ENCODE peak calls at places on chromosomes 2 and 18, in nine cellular contexts. V, W, U, Y, P, A, N, H and Z are unnamed samples.

GRCh38 chr2:177243476-177243875 is 21.1 kb downstream of the NFE2L2 start:
- DNase-seq in V (no peak), W (no peak), U (no peak), Y (no peak), P (no peak), A (no peak), N (no peak), H (no peak), Z (no peak)

GRCh38 chr2:78290581-78291214 is 734.8 kb upstream of the REG3G start:
- DNase-seq in V (no peak), W (no peak), U (no peak), Y (no peak), P (no peak), A (no peak), N (no peak), H (no peak), Z (no peak)

GRCh38 chr2:200450288-200450687 is 59.6 kb downstream of the KCTD18 start:
- DNase-seq in V (no peak), W (no peak), U (no peak), Y (no peak), P (no peak), A (no peak), N (no peak), H (no peak), Z (no peak)

GRCh38 chr2:217980036-217980435 is 22.8 kb downstream of the TNS1 start:
- DNase-seq in V (no peak), W (peak), U (no peak), Y (no peak), P (no peak), A (peak), N (no peak), H (no peak), Z (no peak)

GRCh38 chr18:27413495-27414401 is 228.6 kb upstream of the CHST9 start:
- DNase-seq in V (no peak), W (no peak), U (no peak), Y (no peak), P (peak), A (peak), N (no peak), H (no peak), Z (no peak)

GRCh38 chr2:10135296-10136089 is 13.0 kb downstream of the RRM2 start:
- DNase-seq in V (no peak), W (no peak), U (no peak), Y (no peak), P (peak), A (no peak), N (no peak), H (no peak), Z (no peak)

GRCh38 chr2:152513681-152514080 is 178.7 kb downstream of the FMNL2 start:
- DNase-seq in V (no peak), W (peak), U (no peak), Y (no peak), P (peak), A (peak), N (no peak), H (peak), Z (no peak)

GRCh38 chr2:55441280-55441892 is 21.7 kb upstream of the CCDC88A start:
- DNase-seq in V (no peak), W (no peak), U (no peak), Y (no peak), P (no peak), A (no peak), N (no peak), H (no peak), Z (no peak)

GRCh38 chr18:72672364-72673151 is 128.4 kb upstream of the CBLN2 start:
- DNase-seq in V (no peak), W (no peak), U (peak), Y (no peak), P (peak), A (no peak), N (peak), H (peak), Z (peak)

GRCh38 chr2:66578067-66578852 is 143.3 kb downstream of the MEIS1 start:
- DNase-seq in V (no peak), W (peak), U (no peak), Y (no peak), P (peak), A (no peak), N (no peak), H (no peak), Z (no peak)

GRCh38 chr2:40087434-40087833 is 308.4 kb upstream of the THUMPD2 start:
- DNase-seq in V (no peak), W (no peak), U (no peak), Y (no peak), P (no peak), A (no peak), N (no peak), H (no peak), Z (no peak)

GRCh38 chr18:11497585-11497984 is 111.8 kb upstream of the SLC35G4 start:
- DNase-seq in V (no peak), W (no peak), U (no peak), Y (no peak), P (peak), A (no peak), N (no peak), H (no peak), Z (no peak)

GRCh38 chr18:79965119-79965902 is 868 bp downstream of the HSBP1L1 start:
- DNase-seq in V (no peak), W (no peak), U (peak), Y (no peak), P (peak), A (no peak), N (no peak), H (peak), Z (peak)

GRCh38 chr2:156329031-156329921 is 3.2 kb downstream of the NR4A2 start:
- DNase-seq in V (no peak), W (peak), U (no peak), Y (no peak), P (no peak), A (no peak), N (no peak), H (no peak), Z (peak)

GRCh38 chr18:23451491-23451890 is 1.6 kb upstream of the RIOK3 start:
- DNase-seq in V (no peak), W (no peak), U (peak), Y (no peak), P (no peak), A (no peak), N (no peak), H (no peak), Z (peak)

GRCh38 chr2:120762341-120763061 is 26.8 kb downstream of the GLI2 start:
- DNase-seq in V (no peak), W (no peak), U (no peak), Y (peak), P (no peak), A (peak), N (no peak), H (no peak), Z (no peak)

GRCh38 chr18:5521000-5521399 is 22.8 kb downstream of the EPB41L3 start:
- DNase-seq in V (no peak), W (no peak), U (no peak), Y (no peak), P (no peak), A (no peak), N (no peak), H (no peak), Z (no peak)

GRCh38 chr2:223123859-223124610 is 72.0 kb downstream of the KCNE4 start:
- DNase-seq in V (no peak), W (no peak), U (peak), Y (no peak), P (peak), A (no peak), N (no peak), H (no peak), Z (no peak)

GRCh38 chr18:25019086-25019860 is 332.7 kb downstream of the ZNF521 start:
- DNase-seq in V (no peak), W (no peak), U (no peak), Y (no peak), P (no peak), A (no peak), N (no peak), H (no peak), Z (no peak)

GRCh38 chr18:45353530-45353929 is 261.7 kb upstream of the SLC14A2 start:
- DNase-seq in V (no peak), W (no peak), U (no peak), Y (no peak), P (no peak), A (no peak), N (no peak), H (peak), Z (no peak)

GRCh38 chr2:173884403-173884802 is 80.8 kb downstream of the SP3 start:
- DNase-seq in V (peak), W (peak), U (peak), Y (no peak), P (peak), A (peak), N (peak), H (peak), Z (no peak)

GRCh38 chr18:36284671-36285295 is 12.7 kb upstream of the FHOD3 start:
- DNase-seq in V (no peak), W (no peak), U (peak), Y (no peak), P (peak), A (no peak), N (peak), H (peak), Z (peak)

GRCh38 chr2:135183822-135184221 is 131.7 kb downstream of the RAB3GAP1 start:
- DNase-seq in V (no peak), W (no peak), U (no peak), Y (no peak), P (peak), A (no peak), N (no peak), H (no peak), Z (no peak)

GRCh38 chr2:213279961-213280360 is 4.3 kb upstream of the SPAG16 start:
- DNase-seq in V (no peak), W (no peak), U (no peak), Y (no peak), P (no peak), A (no peak), N (no peak), H (no peak), Z (no peak)

GRCh38 chr2:240433973-240434727 is 1.3 kb upstream of the GPC1 start:
- DNase-seq in V (no peak), W (peak), U (no peak), Y (peak), P (peak), A (peak), N (no peak), H (peak), Z (no peak)

GRCh38 chr2:147621656-147622197 is 223.1 kb upstream of the ACVR2A start:
- DNase-seq in V (no peak), W (no peak), U (no peak), Y (no peak), P (no peak), A (no peak), N (no peak), H (no peak), Z (no peak)

GRCh38 chr2:237210763-237211162 is 125.1 kb downstream of the COPS8 start:
- DNase-seq in V (no peak), W (no peak), U (no peak), Y (no peak), P (no peak), A (no peak), N (no peak), H (no peak), Z (no peak)

GRCh38 chr2:233542507-233542906 is 24.1 kb downstream of the USP40 start:
- DNase-seq in V (no peak), W (peak), U (no peak), Y (no peak), P (peak), A (peak), N (no peak), H (no peak), Z (no peak)

GRCh38 chr18:22170421-22171262 is 1.3 kb downstream of the GATA6 start:
- DNase-seq in V (no peak), W (peak), U (no peak), Y (peak), P (peak), A (no peak), N (no peak), H (no peak), Z (peak)

GRCh38 chr2:211451642-211452041 is 895.2 kb downstream of the CPS1 start:
- DNase-seq in V (no peak), W (no peak), U (no peak), Y (no peak), P (no peak), A (no peak), N (no peak), H (no peak), Z (no peak)

DNA sequence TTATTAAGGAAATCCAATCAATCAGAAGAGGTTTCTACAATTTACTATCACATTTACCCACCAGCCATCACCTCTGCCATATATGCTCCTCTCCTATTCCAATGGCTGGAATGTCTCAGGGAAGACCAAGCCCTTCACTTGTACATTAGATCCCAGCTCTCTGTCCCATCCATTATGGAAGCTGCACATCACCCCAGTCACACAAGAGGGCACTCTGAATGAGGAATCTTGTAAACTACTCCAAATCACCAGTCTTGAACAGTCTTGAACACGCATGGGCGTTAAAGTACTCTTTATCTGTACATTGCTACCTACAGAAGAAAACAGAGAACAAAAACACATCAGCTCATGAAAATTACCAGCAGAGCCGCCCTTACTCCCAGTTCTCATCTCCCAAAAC is 38.7 kb downstream of the ZC3H8 start:
- DNase-seq in V (no peak), W (no peak), U (no peak), Y (no peak), P (peak), A (no peak), N (no peak), H (no peak), Z (no peak)
- TF ChIP-seq CTCF in V (no peak), W (no peak), U (no peak), Y (no peak), P (no peak), A (no peak), N (no peak), H (no peak), Z (no peak)

GRCh38 chr2:12099374-12099773 is 352.9 kb downstream of the LPIN1 start:
- DNase-seq in V (no peak), W (no peak), U (no peak), Y (no peak), P (no peak), A (no peak), N (no peak), H (no peak), Z (no peak)

GRCh38 chr2:12102679-12103078 is 356.2 kb downstream of the LPIN1 start:
- DNase-seq in V (no peak), W (no peak), U (no peak), Y (no peak), P (no peak), A (no peak), N (no peak), H (no peak), Z (no peak)

GRCh38 chr2:12096425-12096824 is 350.0 kb downstream of the LPIN1 start:
- DNase-seq in V (no peak), W (no peak), U (no peak), Y (no peak), P (no peak), A (no peak), N (no peak), H (no peak), Z (no peak)

GRCh38 chr2:12097860-12098259 is 351.4 kb downstream of the LPIN1 start:
- DNase-seq in V (no peak), W (no peak), U (no peak), Y (no peak), P (no peak), A (no peak), N (no peak), H (no peak), Z (no peak)
- TF ChIP-seq CTCF in V (no peak), W (no peak), U (no peak), Y (no peak), P (no peak), A (no peak), N (no peak), H (no peak), Z (no peak)

GRCh38 chr2:207463996-207464395 is 65.8 kb upstream of the CREB1 start:
- DNase-seq in V (no peak), W (no peak), U (no peak), Y (no peak), P (no peak), A (no peak), N (no peak), H (no peak), Z (no peak)

GRCh38 chr2:207463433-207463832 is 66.3 kb upstream of the CREB1 start:
- DNase-seq in V (no peak), W (no peak), U (no peak), Y (no peak), P (no peak), A (no peak), N (no peak), H (no peak), Z (no peak)

GRCh38 chr2:207459990-207460757 is 69.6 kb upstream of the CREB1 start:
- DNase-seq in V (no peak), W (no peak), U (peak), Y (no peak), P (no peak), A (no peak), N (peak), H (no peak), Z (peak)

GRCh38 chr2:207458582-207458981 is 71.2 kb upstream of the CREB1 start:
- DNase-seq in V (no peak), W (no peak), U (no peak), Y (no peak), P (no peak), A (no peak), N (no peak), H (no peak), Z (no peak)
- TF ChIP-seq CTCF in V (no peak), W (no peak), U (no peak), Y (no peak), P (no peak), A (no peak), N (no peak), H (no peak), Z (peak)

GRCh38 chr2:59301466-59302402 is 1060.6 kb upstream of the FANCL start:
- DNase-seq in V (no peak), W (no peak), U (peak), Y (no peak), P (peak), A (peak), N (peak), H (peak), Z (peak)
- TF ChIP-seq CTCF in V (no peak), W (peak), U (peak), Y (peak), P (no peak), A (no peak), N (peak), H (peak), Z (peak)

DNA sequence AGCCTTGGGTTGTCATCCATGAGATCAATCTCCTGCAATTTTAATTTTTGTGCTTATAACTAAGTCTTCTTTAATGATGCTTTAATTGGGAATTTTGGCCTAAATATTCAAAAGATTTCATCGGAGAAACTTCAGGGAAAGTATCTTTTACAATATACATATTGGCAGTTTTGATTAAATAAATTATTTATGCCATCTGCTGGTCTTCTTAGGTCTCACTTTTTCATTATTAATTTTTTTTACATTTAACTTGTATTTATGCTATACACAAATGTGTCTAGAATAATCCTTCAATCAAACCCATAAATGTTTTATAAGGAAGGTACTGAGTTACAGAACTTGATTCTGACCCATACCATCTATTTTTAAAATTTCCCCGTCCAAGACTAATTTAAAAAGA is 95.1 kb upstream of the XPO1 start:
- DNase-seq in V (no peak), W (no peak), U (no peak), Y (no peak), P (peak), A (no peak), N (no peak), H (no peak), Z (no peak)
- TF ChIP-seq CTCF in V (no peak), W (no peak), U (no peak), Y (no peak), P (no peak), A (no peak), N (no peak), H (no peak), Z (no peak)

GRCh38 chr18:35127201-35127600 is 86.0 kb downstream of the MAPRE2 start:
- DNase-seq in V (no peak), W (no peak), U (peak), Y (no peak), P (peak), A (no peak), N (no peak), H (peak), Z (no peak)
- TF ChIP-seq CTCF in V (no peak), W (no peak), U (no peak), Y (peak), P (no peak), A (no peak), N (no peak), H (no peak), Z (peak)

DNA sequence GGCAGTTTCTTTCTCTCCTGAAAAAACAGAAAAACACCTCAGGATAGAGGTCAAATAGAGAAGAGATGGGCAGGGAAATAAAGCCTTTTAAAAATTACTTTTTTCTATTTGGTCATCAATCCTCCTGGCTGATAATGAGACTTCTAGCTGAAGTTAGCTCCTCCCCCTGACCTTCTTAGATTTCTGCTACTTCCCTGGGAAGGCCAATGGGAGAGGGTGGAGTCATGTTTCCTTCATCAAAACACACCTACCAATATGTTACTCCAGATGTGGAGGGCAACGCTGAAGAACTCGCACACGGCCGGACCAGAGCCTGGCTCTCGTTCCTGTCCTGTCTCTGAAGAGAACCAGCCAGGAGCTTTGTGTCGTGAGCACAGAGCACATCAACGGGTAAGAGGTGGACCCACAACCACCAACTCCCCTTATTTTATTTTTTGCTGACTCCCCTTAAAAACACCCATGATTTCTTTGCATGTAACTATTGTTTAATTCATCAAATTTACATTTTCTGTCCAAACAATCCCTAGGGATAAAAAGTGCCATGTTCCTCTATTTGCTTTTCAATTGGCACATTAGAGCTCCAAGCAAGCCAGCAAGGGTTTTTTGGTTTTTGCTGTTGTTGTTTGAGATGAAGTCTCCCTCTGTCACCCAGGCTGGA is 94.9 kb downstream of the ADD2 start:
- DNase-seq in V (no peak), W (no peak), U (no peak), Y (peak), P (no peak), A (no peak), N (no peak), H (no peak), Z (no peak)
- TF ChIP-seq CTCF in V (no peak), W (no peak), U (no peak), Y (no peak), P (no peak), A (no peak), N (no peak), H (no peak), Z (no peak)

DNA sequence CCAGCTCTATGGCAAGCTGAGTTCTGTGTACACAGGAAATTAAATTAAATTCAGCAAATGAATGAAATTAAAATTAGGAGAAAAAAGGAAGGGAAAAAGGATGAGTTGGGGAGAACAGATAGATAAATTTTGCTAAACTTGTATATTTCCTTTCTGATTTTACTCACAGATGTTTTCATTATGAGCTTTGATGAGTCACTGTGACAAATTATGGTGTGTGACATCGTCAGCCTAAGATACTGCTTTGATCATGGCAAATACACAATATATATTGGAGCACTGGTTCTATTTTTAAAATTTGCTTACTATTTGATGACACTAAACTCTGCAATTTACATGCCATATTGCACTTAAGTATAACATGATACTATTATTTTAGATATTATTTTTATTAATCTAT is 464.6 kb upstream of the SPHKAP start:
- DNase-seq in V (no peak), W (no peak), U (no peak), Y (no peak), P (peak), A (no peak), N (no peak), H (no peak), Z (no peak)
- TF ChIP-seq CTCF in V (no peak), W (no peak), U (no peak), Y (no peak), P (no peak), A (no peak), N (no peak), H (no peak), Z (no peak)